ENCODE peak calls at places on chromosomes 13 and 19, in seven cellular contexts. D, N, Q, O, A, T and Y are unnamed samples.

GRCh38 chr19:19053508-19054314 is 10.1 kb upstream of the SLC25A42 start:
- DNase-seq in A (no peak), O (peak), D (peak), Q (peak), N (peak), T (peak), Y (peak)

GRCh38 chr19:53644061-53644816 is 12.4 kb downstream of the DPRX start:
- DNase-seq in N (no peak), D (no peak), A (no peak), T (peak), O (no peak), Q (no peak), Y (no peak)

GRCh38 chr19:11736696-11737095 is 2.0 kb downstream of the ZNF823 start:
- DNase-seq in T (no peak), O (no peak), D (no peak), Q (peak), A (peak), N (peak), Y (no peak)

GRCh38 chr19:50311723-50312635 is 17.2 kb downstream of the KCNC3 start:
- DNase-seq in N (peak), A (no peak), Q (peak), O (peak), D (no peak), T (peak), Y (peak)

GRCh38 chr13:113958373-113958772 is 15.5 kb downstream of the C13orf46 start:
- DNase-seq in T (no peak), O (no peak), N (no peak), A (no peak), D (no peak), Q (no peak), Y (no peak)

GRCh38 chr19:43699506-43700367 is 16.1 kb upstream of the IRGC start:
- DNase-seq in Q (no peak), N (peak), A (no peak), D (no peak), O (no peak), T (peak), Y (no peak)

GRCh38 chr19:11479470-11480080 is 1.3 kb downstream of the ELAVL3 start:
- DNase-seq in Q (peak), T (peak), O (peak), D (no peak), A (no peak), N (peak), Y (no peak)

GRCh38 chr13:25429466-25429865 is 57.7 kb downstream of the ATP8A2 start:
- DNase-seq in T (peak), Q (no peak), A (no peak), N (no peak), D (no peak), O (no peak), Y (no peak)

GRCh38 chr13:44249439-44249838 is 124.2 kb upstream of the SERP2 start:
- DNase-seq in A (no peak), O (no peak), N (no peak), Q (no peak), D (no peak), T (no peak), Y (peak)

GRCh38 chr13:97568850-97569249 is 134.9 kb downstream of the RAP2A start:
- DNase-seq in N (no peak), Q (no peak), D (no peak), T (no peak), O (no peak), A (no peak), Y (peak)

GRCh38 chr13:23871616-23872220 is 17.5 kb downstream of the MIPEP start:
- DNase-seq in T (no peak), Q (peak), O (peak), D (no peak), A (no peak), N (peak), Y (no peak)

GRCh38 chr13:28313579-28313978 is 175.2 kb downstream of the PAN3 start:
- DNase-seq in Q (no peak), N (no peak), D (peak), O (no peak), A (no peak), T (no peak), Y (no peak)

GRCh38 chr19:44772969-44773368 is 4.7 kb upstream of the CBLC start:
- DNase-seq in N (no peak), O (no peak), Q (no peak), D (no peak), A (no peak), T (no peak), Y (no peak)

GRCh38 chr13:73440296-73440895 is 381.6 kb downstream of the KLF5 start:
- DNase-seq in T (no peak), D (peak), N (no peak), A (no peak), O (no peak), Q (no peak), Y (no peak)

GRCh38 chr19:17837972-17838371 is 9.8 kb downstream of the JAK3 start:
- DNase-seq in A (no peak), Q (no peak), T (no peak), N (no peak), O (no peak), D (no peak), Y (no peak)

GRCh38 chr13:29969286-29969685 is 118.9 kb upstream of the UBL3 start:
- DNase-seq in N (no peak), A (no peak), D (no peak), O (no peak), Q (no peak), T (no peak), Y (no peak)

GRCh38 chr13:49310251-49310650 is 62.5 kb downstream of the CDADC1 start:
- DNase-seq in A (no peak), N (no peak), O (no peak), Q (no peak), D (no peak), T (no peak), Y (no peak)

GRCh38 chr13:31310781-31311180 is 111.0 kb downstream of the B3GLCT start:
- DNase-seq in T (no peak), N (no peak), O (no peak), Q (no peak), D (no peak), A (no peak), Y (no peak)

GRCh38 chr19:3142292-3142670 is 6.4 kb downstream of the GNA15 start:
- DNase-seq in O (no peak), A (no peak), D (peak), T (no peak), N (no peak), Q (no peak), Y (no peak)

GRCh38 chr13:107669356-107669755 is 546.0 kb downstream of the LIG4 start:
- DNase-seq in O (no peak), D (no peak), A (no peak), T (no peak), Q (no peak), N (no peak), Y (no peak)

GRCh38 chr13:86569119-86569518 is 769.9 kb upstream of the SLITRK6 start:
- DNase-seq in O (no peak), Q (no peak), D (no peak), A (no peak), N (no peak), T (no peak), Y (no peak)

GRCh38 chr13:73090116-73090811 is 31.5 kb downstream of the KLF5 start:
- DNase-seq in Q (peak), A (no peak), O (peak), T (no peak), D (peak), N (no peak), Y (peak)

GRCh38 chr13:46803586-46803985 is 6.6 kb upstream of the ESD start:
- DNase-seq in A (no peak), N (no peak), Q (no peak), D (no peak), O (no peak), T (no peak), Y (no peak)

GRCh38 chr13:37985281-37985680 is 115.7 kb upstream of the TRPC4 start:
- DNase-seq in A (no peak), Q (no peak), N (no peak), O (no peak), D (no peak), T (no peak), Y (no peak)

GRCh38 chr13:54676526-54677113 is 1648.0 kb downstream of the OLFM4 start:
- DNase-seq in Q (no peak), D (no peak), O (no peak), A (no peak), T (no peak), N (no peak), Y (no peak)

DNA sequence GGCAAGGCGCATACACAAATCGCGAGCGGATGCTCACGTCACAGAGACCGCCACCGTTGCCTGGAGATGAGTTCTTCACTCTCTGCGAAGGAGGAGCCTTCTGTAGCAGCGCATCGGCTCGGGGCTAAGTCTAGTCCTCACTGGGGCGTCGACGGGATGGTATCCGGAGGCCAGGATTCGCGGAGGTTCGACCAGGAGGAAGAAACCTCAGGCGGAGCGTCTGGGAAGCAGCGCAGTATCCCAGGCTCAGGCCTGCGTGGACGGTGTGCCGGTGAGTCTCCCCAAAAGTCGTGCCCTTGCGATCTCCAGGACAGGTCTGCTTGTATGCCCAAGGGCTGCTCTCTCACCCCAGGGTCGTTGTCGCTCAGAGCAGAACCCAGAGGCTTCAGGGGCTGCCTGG is 40.4 kb downstream of the ZNF146 start:
- DNase-seq in O (no peak), D (no peak), N (no peak), T (no peak), Q (no peak), A (no peak), Y (no peak)
- TF ChIP-seq JUND in O (no peak), D (no peak), N (no peak), T (no peak), Q (no peak), A (no peak), Y (no peak)

DNA sequence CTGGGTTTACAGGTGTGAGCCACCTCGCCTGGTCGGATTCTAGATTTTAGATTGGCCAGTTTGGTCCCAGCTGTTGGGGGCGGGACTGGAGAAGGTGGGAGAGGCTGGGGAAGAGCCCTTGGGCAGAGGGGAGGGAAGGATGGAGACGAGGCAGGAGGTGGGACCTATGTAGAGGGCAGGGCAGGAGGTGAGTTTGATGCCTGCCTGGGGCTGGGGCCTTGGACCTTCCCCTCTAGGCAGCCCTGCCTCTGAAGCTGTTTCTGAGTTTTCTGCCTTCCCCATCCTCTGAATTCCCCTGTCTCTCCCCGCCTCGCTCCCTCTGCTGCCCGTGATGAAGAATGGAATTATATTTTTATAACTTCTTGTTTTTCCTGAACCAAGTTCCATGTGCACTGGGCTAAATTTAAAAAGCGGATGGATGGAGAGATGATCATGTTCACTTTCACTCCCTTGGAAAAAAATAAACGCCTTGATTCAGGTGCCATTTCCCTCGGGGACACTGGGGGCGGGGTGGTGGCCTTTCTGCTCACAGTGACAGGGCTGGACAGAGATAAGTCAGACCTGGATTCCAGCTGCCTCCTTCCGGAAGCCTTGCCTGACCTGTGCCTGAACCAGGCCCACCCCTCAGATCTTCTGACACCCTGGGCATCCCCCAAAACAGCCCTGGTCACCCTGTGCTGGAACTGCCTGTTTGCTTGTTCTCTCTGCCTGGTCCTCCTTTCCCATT is 16.5 kb upstream of the TNFAIP8L1 start:
- DNase-seq in D (no peak), N (peak), T (no peak), O (peak), A (no peak), Q (peak), Y (no peak)
- TF ChIP-seq JUND in D (no peak), N (no peak), T (no peak), O (no peak), A (no peak), Q (peak), Y (no peak)

GRCh38 chr13:40116008-40116407 is 460.5 kb downstream of the COG6 start:
- DNase-seq in T (no peak), O (peak), N (no peak), D (peak), A (peak), Q (peak), Y (no peak)
- TF ChIP-seq JUND in T (peak), O (peak), N (no peak), D (peak), A (peak), Q (peak), Y (no peak)

GRCh38 chr13:99600318-99600717 is 99.0 kb downstream of the TM9SF2 start:
- DNase-seq in O (peak), T (peak), N (peak), A (no peak), Q (no peak), D (no peak), Y (no peak)
- TF ChIP-seq JUND in O (no peak), T (peak), N (no peak), A (no peak), Q (no peak), D (no peak), Y (no peak)

GRCh38 chr13:103903790-103904189 is 837.6 kb upstream of the SLC10A2 start:
- DNase-seq in D (no peak), N (no peak), O (no peak), T (no peak), A (no peak), Q (no peak), Y (no peak)

GRCh38 chr13:103895835-103896520 is 829.8 kb upstream of the SLC10A2 start:
- DNase-seq in O (no peak), Q (no peak), N (no peak), A (no peak), T (no peak), D (no peak), Y (no peak)

DNA sequence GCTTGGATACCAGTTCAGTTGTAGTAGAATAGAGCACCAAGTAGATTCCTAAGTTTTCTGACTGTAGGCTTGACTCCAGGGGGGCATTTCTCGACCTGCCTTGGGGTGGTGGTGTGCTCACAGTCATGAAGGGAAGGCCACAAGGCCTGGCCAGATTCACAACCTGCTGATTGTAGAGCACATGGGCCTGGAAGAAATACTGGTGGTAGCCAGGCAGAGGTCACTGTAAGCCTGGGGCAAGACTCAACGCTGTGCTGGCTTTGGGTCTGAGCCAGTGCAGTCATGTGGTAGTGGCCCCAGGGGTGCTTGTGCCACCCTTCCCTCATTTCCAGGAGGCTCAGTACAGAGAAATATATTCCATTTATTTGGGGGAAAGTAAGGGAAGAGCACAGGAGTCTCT is 832.3 kb upstream of the SLC10A2 start:
- DNase-seq in O (no peak), Q (no peak), D (no peak), T (no peak), N (no peak), A (no peak), Y (no peak)
- TF ChIP-seq JUND in O (no peak), Q (no peak), D (no peak), T (no peak), N (no peak), A (no peak), Y (no peak)

GRCh38 chr13:112661291-112661690 is 28.5 kb upstream of the ATP11A start:
- DNase-seq in O (no peak), D (no peak), N (no peak), Q (no peak), A (no peak), T (no peak), Y (no peak)

GRCh38 chr13:112658807-112659206 is 31.0 kb upstream of the ATP11A start:
- DNase-seq in D (no peak), N (no peak), A (no peak), O (no peak), Q (no peak), T (no peak), Y (no peak)

GRCh38 chr13:112670118-112670517 is 19.7 kb upstream of the ATP11A start:
- DNase-seq in T (no peak), N (no peak), D (no peak), A (no peak), O (peak), Q (no peak), Y (no peak)

GRCh38 chr13:112668924-112669323 is 20.9 kb upstream of the ATP11A start:
- DNase-seq in A (no peak), N (no peak), O (no peak), D (no peak), Q (no peak), T (no peak), Y (no peak)

DNA sequence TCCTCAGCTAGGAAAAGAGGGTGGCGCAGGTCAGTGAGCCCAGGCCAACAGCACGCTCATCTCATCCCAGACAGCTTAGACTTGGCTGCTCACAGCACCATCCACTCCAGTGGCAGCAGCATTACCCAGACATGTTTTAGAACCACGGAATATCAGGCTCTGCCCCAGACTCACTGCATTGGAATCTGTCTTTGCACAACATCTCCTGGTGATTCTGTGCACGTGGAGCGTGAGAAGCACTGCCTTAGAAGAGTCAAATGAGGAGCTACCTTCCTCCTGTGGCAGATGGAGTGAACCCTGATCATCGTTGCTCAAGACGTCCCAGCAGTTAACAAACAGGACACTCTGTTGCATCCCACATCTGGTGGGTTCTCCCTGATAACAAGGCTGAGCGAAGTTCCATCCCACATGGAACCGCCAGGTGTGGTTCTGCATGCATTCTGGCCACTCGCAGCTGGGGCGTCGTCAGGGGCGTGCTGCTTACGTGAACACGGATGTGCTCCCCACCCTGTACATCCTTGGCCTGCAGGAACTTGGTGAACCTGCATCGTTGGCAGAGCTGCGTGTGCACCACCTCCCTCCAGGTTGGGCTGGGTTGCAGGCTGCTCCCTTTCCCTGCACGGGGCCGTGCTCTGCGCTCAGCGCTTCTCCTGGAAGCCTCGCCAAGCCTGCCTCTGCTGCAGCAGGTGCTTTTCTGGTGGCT is 25.2 kb upstream of the ATP11A start:
- DNase-seq in A (no peak), O (no peak), T (no peak), Q (no peak), D (no peak), N (no peak), Y (no peak)
- TF ChIP-seq JUND in A (no peak), O (no peak), T (no peak), Q (no peak), D (no peak), N (no peak), Y (no peak)

DNA sequence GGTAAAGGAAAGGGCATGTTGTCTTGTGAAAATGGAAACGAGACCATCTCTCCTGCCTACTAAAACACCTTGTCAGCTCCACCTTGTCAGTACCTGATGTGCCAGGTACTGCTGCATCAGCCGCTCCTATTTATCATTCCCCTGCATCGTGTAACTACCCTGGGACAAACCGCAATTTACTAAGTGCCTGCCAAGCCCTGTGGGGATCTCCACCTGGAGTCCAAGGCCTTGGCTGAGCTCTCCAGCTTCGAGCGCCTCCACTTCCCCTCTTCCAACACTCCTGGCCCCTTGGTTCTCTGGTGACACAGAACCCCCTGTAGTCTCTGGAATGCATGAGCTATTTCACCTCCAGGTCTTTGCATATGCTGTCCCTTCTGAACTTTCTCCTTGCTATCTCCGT is 25.9 kb upstream of the CCNP start:
- DNase-seq in O (no peak), D (no peak), Q (no peak), T (no peak), A (no peak), N (no peak), Y (no peak)
- TF ChIP-seq JUND in O (no peak), D (no peak), Q (no peak), T (no peak), A (no peak), N (no peak), Y (no peak)

GRCh38 chr13:51957377-51958216 is 53.7 kb downstream of the ATP7B start:
- DNase-seq in T (no peak), D (no peak), Q (no peak), N (no peak), A (peak), O (no peak), Y (no peak)
- TF ChIP-seq JUND in T (no peak), D (no peak), Q (no peak), N (no peak), A (no peak), O (no peak), Y (no peak)

DNA sequence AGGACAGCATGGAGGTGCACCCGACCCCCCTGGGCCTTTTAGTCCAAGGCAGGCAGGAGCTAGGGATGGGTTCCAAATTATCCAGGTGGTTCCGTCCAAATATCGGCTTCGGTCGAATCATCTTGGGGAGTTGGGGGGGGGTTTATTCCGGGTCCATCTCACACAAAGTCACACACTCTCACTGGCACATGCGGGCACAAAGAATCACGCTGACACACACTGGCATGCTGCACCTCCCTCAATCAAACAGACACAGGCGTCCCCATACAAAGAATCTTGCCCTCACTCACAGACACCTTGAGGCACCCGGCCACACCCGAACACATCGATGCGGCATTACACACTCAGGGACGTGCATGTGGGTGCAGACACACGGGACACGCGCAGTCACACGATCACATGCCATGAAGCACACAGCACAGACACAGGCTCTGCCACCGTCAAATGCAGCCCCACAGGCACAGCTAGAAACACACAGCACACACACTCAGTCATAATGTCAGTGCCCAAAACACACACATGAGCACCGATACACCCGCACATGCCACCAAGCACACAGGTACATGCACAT is 7.8 kb downstream of the NFIX start:
- DNase-seq in Q (no peak), D (no peak), O (no peak), A (no peak), N (no peak), T (no peak), Y (no peak)
- TF ChIP-seq JUND in Q (no peak), D (no peak), O (no peak), A (no peak), N (no peak), T (no peak), Y (no peak)

GRCh38 chr19:33298146-33298911 is 4.0 kb downstream of the CEBPA start:
- DNase-seq in T (peak), D (no peak), A (no peak), N (peak), Q (no peak), O (no peak), Y (peak)
- TF ChIP-seq JUND in T (no peak), D (no peak), A (no peak), N (no peak), Q (no peak), O (no peak), Y (no peak)